ENCODE peak calls at places on chromosomes 12 and 14, in four cellular contexts. G, D, O and R are unnamed samples. For H3K4me1 and H3K9me3, the result is how much of the 10 kb centered on the place peaks cover.

GRCh38 chr12:55972045-55972843 is 1.6 kb upstream of the RAB5B start:
- DNase-seq in O (no peak), D (no peak), G (peak), R (no peak)

GRCh38 chr14:103562135-103562384 is 397 bp downstream of the BAG5 start:
- DNase-seq in G (no peak), O (no peak), D (no peak), R (no peak)

GRCh38 chr14:24378981-24379906 is 11.3 kb downstream of the NFATC4 start:
- DNase-seq in G (no peak), D (no peak), O (no peak), R (no peak)

GRCh38 chr14:104494483-104494882 is 85.1 kb upstream of the C14orf180 start:
- DNase-seq in O (no peak), G (no peak), D (no peak), R (no peak)

GRCh38 chr12:123757555-123757954 is 4.5 kb upstream of the DNAH10 start:
- DNase-seq in G (peak), O (no peak), D (no peak), R (no peak)

GRCh38 chr14:77139540-77140342 is 1.9 kb downstream of the ZDHHC22 start:
- DNase-seq in D (no peak), G (no peak), O (peak), R (no peak)

GRCh38 chr14:55122441-55122986 is 6.5 kb upstream of the LGALS3 start:
- DNase-seq in D (no peak), G (peak), O (no peak), R (no peak)

GRCh38 chr12:52181757-52182156 is 10.1 kb downstream of the KRT80 start:
- DNase-seq in O (no peak), D (no peak), G (peak), R (no peak)

GRCh38 chr14:63200767-63201166 is 3.5 kb upstream of the RHOJ start:
- DNase-seq in O (no peak), D (no peak), G (peak), R (no peak)

GRCh38 chr12:4857472-4858291 is 52.0 kb upstream of the KCNA1 start:
- DNase-seq in G (peak), D (peak), O (peak), R (no peak)

GRCh38 chr12:69846976-69847375 is 21.9 kb downstream of the MYRFL start:
- DNase-seq in G (no peak), D (no peak), O (no peak), R (no peak)

GRCh38 chr12:29041621-29042020 is 107.5 kb upstream of the FAR2 start:
- DNase-seq in O (no peak), G (peak), D (no peak), R (no peak)

GRCh38 chr12:104152691-104153241 is 14.8 kb upstream of the NFYB start:
- DNase-seq in O (no peak), G (no peak), D (no peak), R (no peak)

GRCh38 chr12:97568336-97569180 is 106.0 kb downstream of the RMST start:
- DNase-seq in G (no peak), O (peak), D (no peak), R (no peak)
- H3K4me1 ChIP-seq in G (under half), O (under half), D (under half), R (under half)

GRCh38 chr14:101950100-101950499 is 14.3 kb upstream of the DYNC1H1 start:
- DNase-seq in D (no peak), G (no peak), O (no peak), R (no peak)
- TF ChIP-seq POLR2A in D (no peak), G (no peak), O (no peak), R (no peak)

DNA sequence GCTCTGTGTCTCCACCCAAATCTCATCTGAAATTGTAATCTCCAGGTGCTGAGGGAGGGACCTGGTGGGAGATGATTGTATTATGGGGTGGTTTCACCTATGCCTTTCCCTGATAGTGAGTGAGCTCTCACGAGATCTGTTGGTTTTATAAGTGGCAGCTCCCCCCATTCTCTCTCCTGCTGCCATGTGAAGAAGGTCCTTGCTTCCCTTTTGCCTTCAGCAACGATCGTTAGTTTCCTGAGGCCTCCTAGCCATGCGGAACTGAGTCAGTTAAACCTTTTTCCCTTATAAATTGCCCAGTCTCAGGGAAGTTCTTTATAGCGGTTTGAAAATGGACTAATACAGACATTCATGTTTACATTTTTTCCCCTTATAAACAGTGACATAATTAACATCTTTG is 36.1 kb downstream of the PELI2 start:
- DNase-seq in G (no peak), O (no peak), D (no peak), R (no peak)
- H3K9me3 ChIP-seq in G (under half), O (under half), D (under half), R (under half)

DNA sequence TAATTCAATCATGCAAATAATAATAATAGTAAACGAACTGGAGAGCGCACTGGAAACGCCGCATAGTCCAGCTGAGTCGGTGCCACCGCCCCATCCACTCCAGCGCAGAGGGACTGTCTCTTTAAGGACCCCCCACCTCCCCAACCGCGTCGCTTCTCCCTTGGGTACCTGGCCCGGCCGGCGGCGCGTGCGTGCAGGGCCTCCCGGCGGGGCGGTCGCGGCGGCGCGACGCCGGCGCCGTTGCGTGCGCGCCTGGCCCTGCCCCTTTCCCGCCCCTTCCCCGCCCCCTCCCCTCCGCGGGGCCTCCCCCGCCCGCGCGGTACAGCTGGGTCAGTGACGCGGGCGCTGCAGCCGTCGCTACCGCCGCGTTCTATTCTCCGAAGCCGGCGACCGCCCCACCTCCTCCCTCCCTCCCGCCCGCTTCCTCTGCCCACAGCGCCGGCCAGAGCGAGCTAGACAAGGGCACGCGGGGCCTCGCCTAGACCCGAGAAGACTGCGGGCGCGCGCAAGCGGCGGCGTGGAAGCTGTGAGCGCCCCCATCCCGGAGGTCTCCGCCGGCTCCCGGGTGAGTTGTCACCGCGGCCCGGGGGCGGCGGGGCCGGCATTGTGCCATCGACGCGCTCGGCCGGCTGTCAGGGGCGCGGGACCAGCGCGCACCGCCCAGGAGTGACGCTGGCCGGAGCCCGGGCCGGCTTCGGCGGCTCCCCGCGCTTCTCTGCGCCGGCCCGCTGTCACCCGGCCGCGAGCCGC is at the start of gene SUSD6:
- DNase-seq in G (peak), D (peak), O (peak), R (peak)
- H3K4me1 ChIP-seq in G (under half), D (under half), O (under half), R (under half)